ENCODE peak calls at places on chromosomes 11 and 22, in four cellular contexts. F, D, A and R are unnamed samples.
A peak's percentile ranks its signal among the peaks of the same experiment; 100 is the strongest.

GRCh38 chr22:27650985-27651384 is 150.6 kb downstream of the MN1 start:
- DNase-seq in F (no peak), A (no peak), D (no peak), R (no peak)

GRCh38 chr22:49197986-49198704 is 629.5 kb downstream of the BRD1 start:
- DNase-seq in D (no peak), A (no peak), F (no peak), R (no peak)

GRCh38 chr11:15113381-15113780 is 1.3 kb upstream of the INSC start:
- DNase-seq in D (no peak), F (no peak), A (no peak), R (no peak)

GRCh38 chr11:75305993-75306392 is 45.5 kb downstream of the ARRB1 start:
- DNase-seq in D (no peak), A (no peak), F (no peak), R (no peak)

GRCh38 chr11:94574193-94574961 is 7.2 kb downstream of the PIWIL4 start:
- DNase-seq in D (no peak), F (no peak), A (no peak), R (no peak)

GRCh38 chr11:14094481-14095037 is 132.0 kb downstream of the SPON1 start:
- DNase-seq in A (no peak), F (no peak), D (no peak), R (peak; percentile 36)

GRCh38 chr11:125433454-125434121 is 62.5 kb downstream of the FEZ1 start:
- DNase-seq in A (peak; percentile 29), D (no peak), F (no peak), R (peak; percentile 74)

GRCh38 chr22:34800265-34800664 is 265.7 kb upstream of the ISX start:
- DNase-seq in F (no peak), A (no peak), D (peak; percentile 65), R (peak; percentile 18)

GRCh38 chr11:36333897-36334296 is 37.8 kb downstream of the PRR5L start:
- DNase-seq in F (no peak), D (no peak), A (no peak), R (peak; percentile 23)

GRCh38 chr22:36351921-36352774 is 35.6 kb downstream of the MYH9 start:
- DNase-seq in D (peak; percentile 76), A (peak; percentile 61), F (no peak), R (no peak)

GRCh38 chr22:33923660-33924246 is 3.5 kb upstream of the LARGE1 start:
- DNase-seq in A (peak; percentile 71), D (peak; percentile 64), F (peak; percentile 16), R (no peak)

GRCh38 chr11:128453444-128454336 is 133.7 kb downstream of the ETS1 start:
- DNase-seq in A (peak; percentile 59), D (peak; percentile 86), F (peak; percentile 55), R (peak; percentile 91)

GRCh38 chr11:86288776-86289507 is 13.1 kb upstream of the HIKESHI start:
- DNase-seq in A (no peak), F (no peak), D (no peak), R (no peak)

GRCh38 chr11:47143322-47143721 is 33.4 kb downstream of the ARFGAP2 start:
- DNase-seq in A (no peak), F (no peak), D (peak; percentile 83), R (peak; percentile 84)

GRCh38 chr22:36191106-36191836 is 10.3 kb downstream of the APOL4 start:
- DNase-seq in D (peak; percentile 21), F (peak; percentile 41), A (no peak), R (no peak)

GRCh38 chr11:35598254-35599125 is 19.8 kb upstream of the FJX1 start:
- DNase-seq in A (no peak), F (no peak), D (no peak), R (no peak)

GRCh38 chr11:130103296-130103814 is 33.7 kb downstream of the APLP2 start:
- DNase-seq in A (no peak), F (no peak), D (no peak), R (peak; percentile 69)

GRCh38 chr11:73141031-73141308 is 1.1 kb downstream of the FCHSD2 start:
- DNase-seq in D (no peak), F (no peak), A (no peak), R (no peak)

GRCh38 chr11:2750601-2751522 is 51.1 kb upstream of the KCNQ1OT1 start:
- DNase-seq in A (peak; percentile 40), F (no peak), D (no peak), R (no peak)

GRCh38 chr22:29080061-29080975 is 7.5 kb downstream of the KREMEN1 start:
- DNase-seq in D (peak; percentile 61), F (no peak), A (no peak), R (no peak)

GRCh38 chr11:57567512-57568329 is at the start of gene UBE2L6:
- DNase-seq in D (peak; percentile 60), A (peak; percentile 85), F (peak; percentile 19), R (no peak)

GRCh38 chr11:28463826-28464225 is 355.6 kb downstream of the METTL15 start:
- DNase-seq in A (no peak), F (no peak), D (no peak), R (no peak)

GRCh38 chr22:39214383-39215069 is 30.3 kb downstream of the PDGFB start:
- DNase-seq in A (no peak), F (no peak), D (peak; percentile 62), R (peak; percentile 90)

DNA sequence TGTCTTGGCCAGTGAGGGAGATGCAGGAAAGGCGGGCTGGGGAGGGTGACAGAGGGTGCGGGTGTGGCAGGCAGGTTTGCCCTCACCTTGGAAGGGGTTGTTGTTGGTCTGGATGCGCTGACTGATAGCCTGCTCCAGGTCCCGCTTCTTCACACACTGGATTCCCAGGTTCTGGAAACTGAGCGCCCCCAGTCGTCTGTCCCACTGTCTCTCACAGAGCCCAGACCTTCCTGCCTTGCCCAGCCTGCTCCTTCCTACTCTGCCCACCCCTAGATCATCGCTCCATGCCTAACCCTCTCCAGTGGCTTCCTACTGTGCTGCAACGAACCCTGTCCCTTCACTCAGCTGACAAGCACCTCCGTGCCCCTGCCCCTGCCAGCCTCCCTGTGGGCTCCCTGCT is 2.7 kb downstream of the RELA start:
- DNase-seq in A (no peak), D (no peak), F (no peak), R (no peak)
- H3K4me1 ChIP-seq in A (peaks cover 46% of the 10 kb centered on the region), D (peaks cover 12% of the 10 kb centered on the region), F (peaks cover 25% of the 10 kb centered on the region), R (no peaks in the 10 kb centered on the region)

GRCh38 chr11:3982431-3982830 is 112.2 kb upstream of the RRM1 start:
- DNase-seq in A (no peak), F (no peak), D (no peak), R (no peak)
- TF ChIP-seq CTCF in A (no peak), F (no peak), D (no peak), R (no peak)

GRCh38 chr11:64613648-64614047 is 22.6 kb downstream of the SLC22A12 start:
- DNase-seq in D (no peak), A (no peak), F (no peak), R (no peak)

GRCh38 chr11:64609436-64610047 is 18.5 kb downstream of the SLC22A12 start:
- DNase-seq in F (no peak), D (no peak), A (no peak), R (no peak)

GRCh38 chr11:64610596-64610995 is 19.6 kb downstream of the SLC22A12 start:
- DNase-seq in A (no peak), F (no peak), D (no peak), R (no peak)

GRCh38 chr11:64611961-64612646 is 21.1 kb downstream of the SLC22A12 start:
- DNase-seq in F (no peak), A (no peak), D (no peak), R (no peak)

GRCh38 chr11:64611176-64611575 is 20.2 kb downstream of the SLC22A12 start:
- DNase-seq in A (no peak), F (no peak), D (no peak), R (no peak)
- H3K4me1 ChIP-seq in A (no peaks in the 10 kb centered on the region), F (peaks cover 9% of the 10 kb centered on the region), D (no peaks in the 10 kb centered on the region), R (no peaks in the 10 kb centered on the region)

DNA sequence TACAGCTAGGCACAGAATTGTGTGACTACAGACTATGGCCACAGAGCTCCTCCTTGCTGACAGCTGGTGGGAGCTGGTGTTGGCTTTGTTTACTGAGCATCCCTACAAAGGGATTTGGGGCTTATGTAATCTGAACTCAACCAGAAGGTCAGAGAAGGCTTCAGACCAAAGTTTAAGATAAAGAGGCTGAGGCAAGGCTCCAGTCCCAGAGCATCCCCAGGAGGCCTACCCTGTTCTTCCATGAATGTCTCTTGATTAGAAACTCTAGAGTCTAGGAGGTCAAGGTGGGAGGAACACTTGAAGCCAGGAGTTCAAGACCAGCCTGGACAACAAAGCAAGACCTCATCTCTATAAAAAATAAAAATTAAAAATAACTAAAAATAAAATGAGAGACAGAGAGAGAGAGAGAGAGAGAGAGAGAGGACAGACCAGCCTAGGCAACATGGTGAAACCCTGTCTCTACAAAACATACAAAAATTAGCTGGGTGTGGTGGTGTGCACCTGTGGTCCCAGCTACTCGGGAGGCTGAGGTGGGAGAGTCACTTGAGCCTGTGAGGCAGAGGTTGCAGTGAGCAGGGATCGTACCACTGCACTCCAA is 125.5 kb upstream of the SERPIND1 start:
- DNase-seq in F (no peak), A (no peak), D (no peak), R (no peak)
- TF ChIP-seq CTCF in F (no peak), A (no peak), D (no peak), R (no peak)

GRCh38 chr11:111535281-111535680 is 5.2 kb upstream of the LAYN start:
- DNase-seq in F (no peak), A (no peak), D (no peak), R (no peak)
- H3K4me1 ChIP-seq in F (peaks cover 11% of the 10 kb centered on the region), A (peaks cover 3% of the 10 kb centered on the region), D (no peaks in the 10 kb centered on the region), R (peaks cover 18% of the 10 kb centered on the region)

DNA sequence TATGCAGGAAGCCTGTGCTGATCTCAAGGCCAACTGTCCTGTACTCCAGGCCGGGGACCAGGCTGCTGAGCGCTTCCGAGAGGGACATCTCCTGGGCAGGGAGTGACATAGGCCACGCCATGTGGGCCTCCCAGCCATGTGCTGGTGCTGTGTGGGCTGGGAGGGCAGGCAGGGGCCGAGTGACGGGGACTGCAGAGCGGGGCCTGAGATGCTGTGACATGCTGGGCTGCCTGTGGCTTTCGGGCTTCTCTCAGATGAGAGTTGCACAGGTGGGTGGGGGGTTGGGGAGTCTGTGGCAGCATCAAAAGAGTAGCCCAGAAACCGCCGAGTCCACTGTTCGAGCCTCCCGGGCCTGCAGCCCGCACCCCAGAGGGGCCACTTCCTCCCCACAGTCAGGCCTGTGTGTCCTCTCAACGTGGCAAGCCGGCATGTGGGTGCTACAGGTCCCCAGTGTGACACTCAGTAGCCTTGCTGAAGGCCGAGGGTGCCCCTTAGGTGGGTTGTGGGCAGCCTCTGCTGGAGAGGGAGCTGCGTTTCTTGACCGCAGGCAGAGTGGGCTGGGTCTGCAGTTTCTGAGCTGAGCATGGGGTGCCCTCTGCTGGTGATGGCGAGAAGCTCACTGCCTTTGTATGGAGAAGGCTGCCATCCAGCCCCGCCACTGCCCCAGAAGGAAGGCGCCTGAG is 101.2 kb downstream of the BCR start:
- DNase-seq in D (peak; percentile 91), A (peak; percentile 88), F (peak; percentile 69), R (peak; percentile 71)
- TF ChIP-seq CTCF in D (peak; percentile 91), A (peak; percentile 92), F (peak; percentile 96), R (peak; percentile 93)